ENCODE peak calls at places on chromosomes 13 and 19, in four cellular contexts. H is neural progenitor cell, D is RWPE1, G is colonic mucosa. W is an unnamed sample.

GRCh38 chr19:4464815-4465581 is 7.1 kb upstream of the HDGFL2 start:
- DNase-seq in D (no peak), H (no peak), G (no peak), W (no peak)

GRCh38 chr13:113527272-113527958 is 36.9 kb upstream of the DCUN1D2 start:
- DNase-seq in H (no peak), D (no peak), G (no peak), W (no peak)

GRCh38 chr13:80562423-80562822 is 221.5 kb upstream of the SPRY2 start:
- DNase-seq in D (no peak), H (no peak), G (no peak), W (no peak)

GRCh38 chr19:30898353-30899103 is 450.7 kb downstream of the TSHZ3 start:
- DNase-seq in D (no peak), G (no peak), H (no peak), W (no peak)

GRCh38 chr19:52231154-52231565 is 38.2 kb upstream of the ZNF766 start:
- DNase-seq in D (peak), H (no peak), G (no peak), W (no peak)

GRCh38 chr19:7159105-7159933 is 89.8 kb downstream of the ZNF557 start:
- DNase-seq in D (no peak), H (no peak), G (no peak), W (no peak)

GRCh38 chr19:15324791-15325519 is 7.4 kb downstream of the BRD4 start:
- DNase-seq in G (peak), D (no peak), H (peak), W (peak)

GRCh38 chr13:94706854-94707399 is 5.4 kb downstream of the SOX21 start:
- DNase-seq in D (no peak), H (peak), G (no peak), W (no peak)

GRCh38 chr19:50705422-50706019 is 14.1 kb downstream of the SHANK1 start:
- DNase-seq in G (no peak), D (peak), H (peak), W (no peak)

GRCh38 chr19:4368128-4368820 is 24.9 kb downstream of the MPND start:
- DNase-seq in G (no peak), H (no peak), D (no peak), W (no peak)

GRCh38 chr19:29576761-29577661 is 29.1 kb upstream of the POP4 start:
- DNase-seq in G (no peak), H (no peak), D (no peak), W (no peak)

GRCh38 chr13:81493144-81493543 is 1152.2 kb upstream of the SPRY2 start:
- DNase-seq in G (no peak), D (no peak), H (no peak), W (no peak)

GRCh38 chr13:31049833-31050232 is 111.9 kb downstream of the HSPH1 start:
- DNase-seq in H (no peak), D (no peak), G (no peak), W (no peak)

GRCh38 chr13:31052478-31052877 is 109.2 kb downstream of the HSPH1 start:
- DNase-seq in G (no peak), D (no peak), H (no peak), W (no peak)

GRCh38 chr13:31049083-31049482 is 112.6 kb downstream of the HSPH1 start:
- DNase-seq in G (no peak), D (no peak), H (no peak), W (no peak)

GRCh38 chr13:31051999-31052398 is 109.7 kb downstream of the HSPH1 start:
- DNase-seq in D (no peak), G (no peak), H (peak), W (no peak)

DNA sequence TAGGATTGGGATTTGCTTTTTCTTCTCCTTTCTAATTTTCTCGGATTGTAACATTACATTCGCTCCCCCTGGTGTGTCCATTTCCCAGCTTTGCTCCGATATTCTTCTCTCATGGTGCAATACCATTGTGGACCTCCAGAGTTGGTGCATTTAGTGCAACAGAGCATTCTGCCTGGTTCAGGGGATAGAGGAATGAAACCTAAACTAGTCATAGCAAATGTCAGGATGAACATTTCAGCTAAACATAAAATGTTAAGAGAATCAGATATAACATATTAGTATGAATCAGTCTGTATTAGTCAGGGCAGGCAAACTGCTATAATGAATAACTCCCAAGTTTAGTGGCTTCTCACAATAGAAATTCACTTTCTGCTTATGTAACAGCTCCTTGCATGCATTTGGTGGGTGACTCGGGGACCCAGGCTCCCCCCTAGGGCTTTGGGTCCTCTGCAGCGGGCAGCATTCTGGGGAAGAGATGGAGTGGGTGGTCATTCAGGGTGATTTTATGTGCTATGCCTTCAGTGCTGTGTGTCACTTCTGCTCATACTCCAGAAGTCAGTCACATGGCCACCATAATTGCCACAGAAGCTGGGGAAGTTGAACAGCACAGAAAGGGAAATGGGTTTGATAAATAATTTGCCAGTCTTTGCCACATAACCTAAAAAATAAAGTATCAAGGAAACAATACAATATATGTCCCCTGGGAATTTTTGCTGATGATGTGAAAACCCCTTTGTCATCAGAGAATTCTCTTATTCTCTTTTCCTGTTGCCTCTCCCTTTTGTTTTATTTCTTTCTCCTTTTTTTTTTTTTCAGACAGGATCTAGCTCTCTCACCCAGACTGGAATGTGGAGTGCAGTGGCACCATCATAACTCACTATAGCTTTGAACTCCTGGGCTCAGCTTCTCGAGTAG is 111.0 kb downstream of the HSPH1 start:
- DNase-seq in H (peak), D (no peak), G (no peak), W (no peak)
- TF ChIP-seq CTCF in H (peak), D (no peak), G (no peak), W (no peak)

DNA sequence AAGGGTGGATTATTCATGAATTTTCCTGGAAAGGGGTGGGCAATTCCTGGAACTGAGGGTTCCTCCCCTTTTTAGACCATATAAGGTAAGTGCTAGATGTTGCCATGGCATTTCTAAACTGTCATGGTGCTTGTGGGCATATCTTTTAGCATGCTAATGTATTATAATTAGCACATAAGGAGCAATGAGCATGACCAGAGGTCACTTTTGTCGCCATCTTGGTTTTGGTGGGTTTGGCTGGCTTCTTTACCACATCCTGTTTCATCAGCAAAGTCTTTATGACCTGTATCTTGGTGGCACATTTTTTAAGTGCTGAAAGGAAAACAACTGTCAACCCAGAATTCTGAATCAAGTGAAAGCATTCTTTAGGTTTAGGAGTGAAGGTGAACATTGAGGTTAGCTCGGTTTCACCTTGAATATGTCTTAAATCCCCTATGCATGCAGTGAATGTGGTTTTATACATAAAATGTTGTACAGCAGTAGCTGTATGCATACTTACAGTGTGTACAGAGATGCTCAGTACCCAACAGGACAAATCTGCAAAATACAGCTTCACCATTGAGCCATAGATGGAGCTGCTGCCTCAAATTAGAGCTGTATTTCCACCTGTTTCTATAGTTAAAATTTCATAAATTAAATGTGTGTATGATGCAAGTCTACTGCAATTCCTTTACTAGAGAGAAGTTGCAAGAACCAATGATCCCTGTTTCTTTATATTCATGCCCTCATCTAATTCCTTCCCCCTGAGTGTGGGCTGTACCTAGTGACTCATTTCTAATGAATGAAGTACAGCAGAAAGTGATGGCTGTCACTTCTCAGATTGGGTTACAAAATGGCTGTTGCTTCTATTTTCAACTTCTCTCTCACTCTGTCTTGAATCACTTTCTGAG is 25.3 kb upstream of the IGSF23 start:
- DNase-seq in D (peak), H (no peak), G (no peak), W (no peak)
- H3K27ac ChIP-seq in D (no peak), H (no peak), G (no peak), W (no peak)

GRCh38 chr19:13162749-13163608 is 12.8 kb downstream of the IER2 start:
- DNase-seq in G (peak), H (peak), D (peak), W (peak)
- TF ChIP-seq CTCF in G (no peak), H (no peak), D (no peak), W (no peak)

GRCh38 chr19:10643968-10644290 is 10.2 kb upstream of the ILF3 start:
- DNase-seq in G (no peak), D (no peak), H (no peak), W (no peak)
- H3K27ac ChIP-seq in G (no peak), D (peak), H (peak), W (no peak)

GRCh38 chr13:98105929-98106336 is 37.0 kb upstream of the FARP1 start:
- DNase-seq in D (no peak), H (no peak), G (no peak), W (no peak)

GRCh38 chr13:98099627-98100026 is 43.3 kb upstream of the FARP1 start:
- DNase-seq in H (no peak), G (no peak), D (no peak), W (no peak)

GRCh38 chr13:98108330-98108729 is 34.6 kb upstream of the FARP1 start:
- DNase-seq in G (no peak), D (no peak), H (no peak), W (no peak)

GRCh38 chr13:98103531-98103930 is 39.4 kb upstream of the FARP1 start:
- DNase-seq in G (no peak), D (no peak), H (no peak), W (no peak)

DNA sequence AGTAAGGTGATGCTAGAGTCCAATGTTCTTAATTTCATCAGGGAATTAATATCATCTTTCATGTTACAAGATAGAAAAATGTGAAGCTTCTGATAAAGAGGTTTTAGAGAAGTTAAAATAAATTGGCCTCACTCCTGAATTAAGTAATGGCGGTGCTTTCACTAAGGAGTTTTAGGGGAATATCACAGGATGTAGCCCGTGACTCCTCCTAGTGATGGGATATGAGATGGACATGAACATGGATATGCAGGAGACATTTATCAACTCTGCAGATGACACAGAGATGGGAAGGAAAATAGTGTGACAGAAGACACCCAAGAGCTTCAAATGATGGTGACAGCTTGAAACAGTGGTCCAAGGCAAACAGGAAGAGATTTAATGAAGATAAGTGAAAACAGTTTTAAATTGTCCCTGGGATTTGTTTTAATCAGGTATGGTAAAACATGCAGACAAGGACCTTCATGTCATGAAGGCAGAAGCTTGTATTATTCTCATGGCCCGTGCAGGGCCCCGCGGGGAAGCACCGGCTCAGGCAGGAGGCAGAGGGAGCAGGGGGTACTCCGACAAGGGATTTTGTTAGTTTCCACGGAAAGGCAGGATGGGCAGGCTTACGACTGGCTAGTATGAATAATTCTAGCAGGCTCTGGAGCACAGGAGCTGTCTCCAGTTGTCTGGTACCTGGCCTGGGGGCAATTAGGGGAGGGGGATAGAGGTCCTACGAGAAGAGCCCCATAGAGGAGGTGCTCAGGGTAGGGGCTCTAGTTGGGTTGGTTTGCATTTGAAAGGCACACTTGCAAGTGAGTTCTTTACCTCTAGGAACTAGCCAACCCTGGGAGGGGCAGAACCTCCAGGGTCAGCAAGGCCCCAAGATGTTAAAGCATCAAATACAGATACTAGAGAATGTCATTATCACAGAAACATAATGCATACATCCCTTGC is 38.7 kb upstream of the FARP1 start:
- DNase-seq in G (no peak), D (peak), H (no peak), W (no peak)
- TF ChIP-seq CTCF in G (no peak), D (no peak), H (peak), W (no peak)

DNA sequence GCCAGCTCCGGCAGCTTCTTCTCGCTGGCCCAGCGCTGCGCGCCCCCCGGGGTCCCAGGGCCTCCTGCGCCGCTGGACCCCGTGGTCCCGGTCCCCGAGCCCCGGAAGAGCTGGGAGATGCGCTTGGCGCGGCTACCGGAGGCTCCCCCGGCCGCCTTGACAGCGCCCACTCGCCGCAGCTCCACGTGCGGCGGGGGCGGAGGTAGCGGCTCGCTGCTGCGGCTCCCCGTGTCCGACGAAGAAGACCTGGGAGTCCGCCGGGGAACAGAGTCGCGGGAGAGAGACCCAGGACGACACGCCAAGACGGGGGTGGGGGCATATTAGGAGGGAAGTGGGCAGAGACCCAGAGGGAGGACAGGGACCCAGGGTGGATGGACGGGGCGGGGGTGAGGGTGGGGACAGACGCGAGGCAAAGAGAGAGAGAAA is 997 bp downstream of the RASIP1 start:
- DNase-seq in D (no peak), G (no peak), H (peak), W (no peak)
- H3K27ac ChIP-seq in D (peak), G (no peak), H (no peak), W (no peak)

GRCh38 chr13:110507678-110508381 is 53.7 kb downstream of the RAB20 start:
- DNase-seq in H (no peak), D (peak), G (peak), W (no peak)
- TF ChIP-seq CTCF in H (no peak), D (no peak), G (peak), W (no peak)